ENCODE peak calls at places on chromosomes 1 and 21, in four cellular contexts. L is HT-29; F is activated CD4-positive, alpha-beta memory T cell treated with anti-CD3 and anti-CD28 coated beads for 36 hours; D is stimulated activated CD4-positive, alpha-beta T cell treated with anti-CD3 and anti-CD28 coated beads, Interleukin-4, amount 100 ng/mL, for 48 hours. R is an unnamed sample.
A peak's percentile ranks its signal among the peaks of the same experiment; 100 is the strongest.

GRCh38 chr21:44708213-44708865 is 3.0 kb downstream of the TSPEAR start:
- DNase-seq in L (no peak), F (no peak), D (no peak), R (no peak)

GRCh38 chr1:110255388-110255787 is 45.3 kb downstream of the KCNC4 start:
- DNase-seq in L (no peak), F (no peak), D (no peak), R (peak; percentile 40)

GRCh38 chr1:156502749-156503671 is 2.4 kb upstream of the MEF2D start:
- DNase-seq in L (peak; percentile 96), F (no peak), D (no peak), R (peak; percentile 56)

GRCh38 chr1:247386695-247387094 is 29.3 kb upstream of the NLRP3 start:
- DNase-seq in L (no peak), F (no peak), D (no peak), R (no peak)

GRCh38 chr1:41461790-41462679 is 22.4 kb downstream of the EDN2 start:
- DNase-seq in L (no peak), F (no peak), D (no peak), R (no peak)

GRCh38 chr1:62437273-62437945 is 560 bp downstream of the USP1 start:
- DNase-seq in L (peak; percentile 36), F (no peak), D (peak; percentile 28), R (no peak)

GRCh38 chr1:112245114-112245513 is 150.9 kb upstream of the CTTNBP2NL start:
- DNase-seq in L (no peak), F (no peak), D (no peak), R (no peak)

GRCh38 chr1:234533034-234533571 is 54.1 kb upstream of the TARBP1 start:
- DNase-seq in L (no peak), F (no peak), D (no peak), R (peak; percentile 38)

R was measured in hippocampal formation.